ENCODE peak calls at places on chromosomes 2 and 18, in four cellular contexts. One of them, this sample, is unnamed.

GRCh38 chr2:12839339-12839738 is 122.6 kb downstream of the TRIB2 start:
- DNase-seq in GM12878: no peak
- DNase-seq in H1: no peak
- DNase-seq in HepG2: no peak
- DNase-seq in this sample: no peak

GRCh38 chr2:54859997-54860701 is 136.7 kb downstream of the EML6 start:
- DNase-seq in GM12878: no peak
- DNase-seq in H1: no peak
- DNase-seq in HepG2: no peak
- DNase-seq in this sample: no peak

GRCh38 chr2:201396595-201396994 is 39.5 kb upstream of the FLACC1 start:
- DNase-seq in GM12878: no peak
- DNase-seq in HepG2: no peak
- DNase-seq in H1: no peak
- DNase-seq in this sample: no peak

GRCh38 chr2:217332866-217333265 is 473.0 kb upstream of the TNP1 start:
- DNase-seq in H1: no peak
- DNase-seq in HepG2: peak
- DNase-seq in GM12878: no peak
- DNase-seq in this sample: no peak

GRCh38 chr2:165634855-165635254 is 159.2 kb downstream of the GALNT3 start:
- DNase-seq in HepG2: no peak
- DNase-seq in H1: peak
- DNase-seq in GM12878: no peak
- DNase-seq in this sample: peak

GRCh38 chr2:201257381-201257940 is 2.9 kb upstream of the CASP8 start:
- DNase-seq in H1: peak
- DNase-seq in GM12878: no peak
- DNase-seq in HepG2: no peak
- DNase-seq in this sample: no peak

GRCh38 chr2:1609706-1610485 is 134.4 kb downstream of the PXDN start:
- DNase-seq in HepG2: no peak
- DNase-seq in GM12878: no peak
- DNase-seq in H1: no peak
- DNase-seq in this sample: no peak

GRCh38 chr2:135317375-135317774 is 213.6 kb downstream of the ZRANB3 start:
- DNase-seq in GM12878: no peak
- DNase-seq in HepG2: no peak
- DNase-seq in H1: no peak
- DNase-seq in this sample: no peak

GRCh38 chr2:66283776-66284175 is 151.1 kb upstream of the MEIS1 start:
- DNase-seq in HepG2: no peak
- DNase-seq in GM12878: no peak
- DNase-seq in H1: no peak
- DNase-seq in this sample: no peak

GRCh38 chr18:28062446-28062845 is 114.5 kb downstream of the CDH2 start:
- DNase-seq in GM12878: no peak
- DNase-seq in HepG2: no peak
- DNase-seq in H1: no peak
- DNase-seq in this sample: no peak

GRCh38 chr2:33241581-33241980 is 234.9 kb upstream of the RASGRP3 start:
- DNase-seq in HepG2: no peak
- DNase-seq in GM12878: no peak
- DNase-seq in H1: no peak
- DNase-seq in this sample: no peak
- TF ChIP-seq TCF12 in HepG2: no peak
- TF ChIP-seq TCF12 in GM12878: no peak
- TF ChIP-seq TCF12 in H1: no peak
- TF ChIP-seq TCF12 in this sample: no peak

DNA sequence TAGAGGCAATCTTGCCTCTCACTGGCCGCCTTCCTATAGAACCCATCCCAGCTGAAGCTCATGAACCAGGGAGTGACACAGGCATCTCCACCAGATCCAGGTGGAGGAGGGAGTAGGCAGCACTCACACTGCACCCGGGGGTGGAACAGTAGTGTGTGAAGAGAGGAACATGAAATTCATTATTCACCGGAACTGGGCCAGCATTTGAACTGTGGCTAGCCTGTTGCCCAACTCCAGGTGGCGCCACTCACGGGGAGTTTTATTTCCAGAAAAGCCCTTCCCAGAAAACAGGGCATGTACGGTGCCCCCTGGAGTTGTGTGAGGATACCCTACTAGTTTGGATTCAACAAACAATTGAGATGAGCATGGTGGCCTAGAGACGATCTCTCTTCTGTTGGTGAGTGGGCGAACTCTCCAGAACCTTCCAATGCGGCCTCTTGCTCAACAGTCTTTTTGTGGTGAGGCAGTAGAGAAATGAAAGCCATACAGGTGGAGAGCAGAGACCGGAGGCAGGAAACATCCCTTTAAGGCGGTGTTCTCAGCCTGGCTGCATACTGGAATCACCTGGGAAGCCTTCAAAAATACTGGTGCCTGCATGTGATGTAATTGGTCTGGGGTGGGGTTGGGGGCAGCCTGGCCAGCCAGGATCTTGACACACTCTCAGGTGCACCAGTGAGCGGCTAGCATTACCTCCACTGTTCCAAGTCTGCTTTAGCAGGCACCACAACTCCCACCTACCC is 73.5 kb upstream of the NEDD4L start:
- DNase-seq in HepG2: peak
- DNase-seq in H1: peak
- DNase-seq in GM12878: no peak
- DNase-seq in this sample: no peak
- TF ChIP-seq TCF12 in HepG2: no peak
- TF ChIP-seq TCF12 in H1: no peak
- TF ChIP-seq TCF12 in GM12878: no peak
- TF ChIP-seq TCF12 in this sample: no peak

DNA sequence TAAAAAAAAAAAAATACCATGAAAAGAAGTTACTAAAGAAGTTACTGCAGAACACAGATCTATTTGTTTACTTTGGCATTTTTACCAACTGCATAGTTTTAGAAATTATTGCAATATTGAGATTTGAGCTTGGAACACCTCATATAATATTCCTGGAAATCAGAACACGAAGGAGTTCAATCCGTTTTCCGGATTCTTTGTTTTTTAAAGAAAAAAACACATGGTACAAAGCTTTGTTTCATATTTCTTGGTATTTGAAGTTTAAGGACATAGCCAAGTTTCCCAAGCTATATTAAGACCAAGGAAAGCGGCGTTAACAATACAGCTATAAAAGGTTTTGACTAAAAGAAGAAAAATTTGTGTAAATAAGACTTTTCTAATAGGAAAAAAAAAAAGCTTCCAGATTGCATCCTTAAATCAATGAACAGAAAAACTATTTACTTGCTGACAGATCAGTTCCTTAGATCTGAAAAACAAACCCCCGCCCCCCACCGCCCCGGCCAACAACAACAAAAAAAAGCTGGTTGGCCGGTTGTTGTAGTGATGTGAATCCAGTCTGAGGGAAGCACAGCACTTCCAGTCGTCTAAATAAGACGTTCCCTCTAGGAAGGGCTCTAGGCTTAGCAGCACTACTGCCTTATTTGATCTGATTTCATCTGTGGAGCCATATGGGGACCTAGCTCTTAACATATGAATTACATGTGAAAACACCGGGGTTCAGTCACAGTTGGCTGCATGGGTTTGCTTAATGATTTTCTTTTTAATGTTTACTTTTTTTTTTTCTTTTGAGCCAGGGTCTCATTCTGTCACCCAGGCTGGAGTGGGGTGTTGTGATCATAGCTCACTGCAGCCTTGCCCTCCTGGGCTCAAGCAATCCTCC is 2.5 kb upstream of the RHOB start:
- DNase-seq in H1: no peak
- DNase-seq in HepG2: no peak
- DNase-seq in GM12878: no peak
- DNase-seq in this sample: no peak
- TF ChIP-seq TCF12 in H1: no peak
- TF ChIP-seq TCF12 in HepG2: no peak
- TF ChIP-seq TCF12 in GM12878: no peak
- TF ChIP-seq TCF12 in this sample: no peak

GRCh38 chr2:73984203-73984921 is at the start of gene TET3:
- DNase-seq in HepG2: no peak
- DNase-seq in H1: peak
- DNase-seq in GM12878: no peak
- DNase-seq in this sample: peak

GRCh38 chr2:73984922-73985317 is 210 bp downstream of the TET3 start:
- DNase-seq in HepG2: peak
- DNase-seq in GM12878: no peak
- DNase-seq in H1: peak
- DNase-seq in this sample: no peak

GRCh38 chr2:73986085-73986680 is 1.5 kb downstream of the TET3 start:
- DNase-seq in GM12878: no peak
- DNase-seq in H1: no peak
- DNase-seq in HepG2: no peak
- DNase-seq in this sample: no peak

GRCh38 chr2:73987109-73987947 is 2.6 kb downstream of the TET3 start:
- DNase-seq in GM12878: no peak
- DNase-seq in H1: no peak
- DNase-seq in HepG2: no peak
- DNase-seq in this sample: peak

GRCh38 chr2:73985318-73986084 is 791 bp downstream of the TET3 start:
- DNase-seq in GM12878: no peak
- DNase-seq in H1: no peak
- DNase-seq in HepG2: peak
- DNase-seq in this sample: peak
- TF ChIP-seq TCF12 in GM12878: no peak
- TF ChIP-seq TCF12 in H1: no peak
- TF ChIP-seq TCF12 in HepG2: no peak
- TF ChIP-seq TCF12 in this sample: no peak

DNA sequence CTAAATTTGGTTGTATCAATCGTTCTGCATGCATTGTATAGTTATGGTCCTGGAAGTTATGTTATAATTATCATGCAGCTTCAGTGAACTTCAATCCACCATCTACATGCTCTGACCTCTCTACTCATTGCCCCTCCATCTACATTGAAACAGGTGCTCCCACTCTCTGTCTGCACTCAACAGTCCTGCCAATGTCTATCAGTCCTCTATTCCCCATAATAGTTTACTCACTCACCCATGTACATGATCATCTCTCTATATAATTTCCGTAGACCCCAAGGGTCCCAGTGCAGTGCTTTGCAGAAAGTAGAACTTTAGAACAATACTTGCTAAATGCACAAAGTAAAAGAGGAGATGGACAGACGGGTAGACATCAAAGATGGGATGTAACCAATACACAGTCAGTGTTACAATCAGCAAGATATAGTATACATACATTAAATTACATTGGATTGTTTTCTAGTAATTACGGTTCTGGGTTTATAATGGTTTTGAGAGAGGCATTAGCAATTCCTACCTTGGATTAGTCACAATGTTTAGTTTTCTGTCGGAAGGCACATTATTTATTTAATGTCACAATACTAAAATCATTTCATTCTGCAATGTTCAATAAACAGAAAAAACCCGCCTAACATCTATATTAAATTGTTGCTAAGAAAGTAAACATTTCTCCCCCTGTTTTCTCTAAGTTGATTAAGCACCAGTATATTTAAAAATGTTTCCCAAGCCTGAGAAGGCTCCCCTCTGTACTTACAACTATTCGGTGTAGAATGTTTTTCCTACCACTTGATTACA is 94.3 kb upstream of the SIX2 start:
- DNase-seq in HepG2: no peak
- DNase-seq in GM12878: no peak
- DNase-seq in H1: no peak
- DNase-seq in this sample: no peak
- TF ChIP-seq TCF12 in HepG2: no peak
- TF ChIP-seq TCF12 in GM12878: no peak
- TF ChIP-seq TCF12 in H1: no peak
- TF ChIP-seq TCF12 in this sample: no peak

GRCh38 chr2:143426296-143426695 is 297.1 kb downstream of the ARHGAP15 start:
- DNase-seq in GM12878: no peak
- DNase-seq in HepG2: no peak
- DNase-seq in H1: no peak
- DNase-seq in this sample: no peak
- TF ChIP-seq TCF12 in GM12878: no peak
- TF ChIP-seq TCF12 in HepG2: no peak
- TF ChIP-seq TCF12 in H1: no peak
- TF ChIP-seq TCF12 in this sample: peak

GRCh38 chr2:239177908-239178307 is 222.9 kb downstream of the HDAC4 start:
- DNase-seq in HepG2: no peak
- DNase-seq in GM12878: no peak
- DNase-seq in H1: no peak
- DNase-seq in this sample: no peak
- TF ChIP-seq TCF12 in HepG2: no peak
- TF ChIP-seq TCF12 in GM12878: no peak
- TF ChIP-seq TCF12 in H1: no peak
- TF ChIP-seq TCF12 in this sample: no peak

GRCh38 chr2:235749121-235749780 is 255.4 kb downstream of the AGAP1 start:
- DNase-seq in HepG2: no peak
- DNase-seq in GM12878: no peak
- DNase-seq in H1: no peak
- DNase-seq in this sample: no peak
- TF ChIP-seq TCF12 in HepG2: no peak
- TF ChIP-seq TCF12 in GM12878: no peak
- TF ChIP-seq TCF12 in H1: no peak
- TF ChIP-seq TCF12 in this sample: no peak